ENCODE peak calls at places on chromosomes 5 and 9, in six cellular contexts. X is fibroblast of pulmonary artery, V is epithelial cell of esophagus, M is cardiac muscle cell, T is kidney, J is AG10803. E is an unnamed sample.

GRCh38 chr9:128081052-128081451 is 13.0 kb downstream of the SLC25A25 start:
- DNase-seq in X (peak; percentile 93), V (no peak), M (no peak), T (peak; percentile 84), J (peak; percentile 94), E (peak; percentile 53)

GRCh38 chr9:93120846-93121315 is 13.2 kb downstream of the NINJ1 start:
- DNase-seq in X (no peak), V (no peak), M (no peak), T (peak; percentile 78), J (no peak), E (no peak)

GRCh38 chr9:96218821-96219614 is 83.0 kb downstream of the HSD17B3 start:
- DNase-seq in X (no peak), V (no peak), M (no peak), T (no peak), J (no peak), E (no peak)

GRCh38 chr5:107500840-107501239 is 169.9 kb downstream of the EFNA5 start:
- DNase-seq in X (no peak), V (no peak), M (no peak), T (no peak), J (no peak), E (no peak)

GRCh38 chr9:13860926-13861325 is 453.0 kb downstream of the NFIB start:
- DNase-seq in X (peak; percentile 20), V (no peak), M (no peak), T (no peak), J (no peak), E (no peak)

GRCh38 chr5:56881571-56881970 is 27.8 kb upstream of the SETD9 start:
- DNase-seq in X (no peak), V (no peak), M (no peak), T (no peak), J (no peak), E (no peak)

GRCh38 chr5:81590498-81591384 is 160.2 kb downstream of the SSBP2 start:
- DNase-seq in X (no peak), V (no peak), M (peak; percentile 55), T (no peak), J (no peak), E (no peak)

GRCh38 chr5:168782172-168782571 is 203.0 kb upstream of the PANK3 start:
- DNase-seq in X (no peak), V (no peak), M (no peak), T (no peak), J (no peak), E (no peak)

GRCh38 chr9:35813434-35814105 is 1.3 kb downstream of the HINT2 start:
- DNase-seq in X (peak; percentile 43), V (peak; percentile 67), M (no peak), T (no peak), J (peak; percentile 32), E (no peak)

GRCh38 chr5:181195249-181195761 is 9.7 kb downstream of the TRIM7 start:
- DNase-seq in X (no peak), V (no peak), M (no peak), T (no peak), J (no peak), E (no peak)
- TF ChIP-seq CTCF in X (no peak), V (no peak), M (no peak), T (no peak), J (no peak), E (no peak)

DNA sequence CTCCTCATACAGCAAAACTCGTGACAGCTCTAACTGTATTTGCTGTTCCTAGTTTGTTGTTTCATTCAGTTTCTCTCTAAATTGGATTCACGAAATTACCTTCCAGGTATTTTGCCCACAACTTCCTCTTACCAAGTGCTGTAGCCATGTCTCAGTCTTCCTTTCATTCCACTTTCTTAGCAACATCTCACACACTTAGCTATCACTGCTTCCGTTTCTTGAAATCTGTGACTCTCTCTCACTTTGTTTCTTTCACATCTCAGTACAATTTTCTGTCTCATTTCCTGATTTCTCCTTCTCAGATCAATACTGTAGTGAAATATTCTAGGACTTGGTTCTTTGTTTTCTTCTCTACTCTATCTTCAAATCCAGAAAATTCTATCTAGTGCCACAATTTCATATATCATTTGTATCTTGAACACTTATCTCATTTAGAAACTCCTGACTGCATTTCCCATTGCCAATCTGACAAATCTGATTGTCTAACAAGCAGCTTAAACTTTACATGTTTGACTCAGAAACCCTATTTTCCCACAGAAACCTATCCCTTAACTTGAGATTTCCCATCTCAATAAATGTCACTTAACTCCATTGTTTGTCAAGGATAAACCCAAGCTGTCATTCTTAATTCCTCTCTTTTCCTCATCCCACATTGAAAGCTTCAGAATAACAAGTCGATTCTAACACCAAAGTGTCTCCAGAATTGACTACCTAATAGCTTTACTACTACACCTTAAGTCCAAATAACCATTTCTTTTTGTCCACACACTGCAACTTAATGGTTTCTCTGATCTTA is 303.1 kb downstream of the CDH12 start:
- DNase-seq in X (no peak), V (no peak), M (no peak), T (no peak), J (no peak), E (no peak)
- TF ChIP-seq CTCF in X (no peak), V (no peak), M (no peak), T (no peak), J (no peak), E (no peak)

GRCh38 chr5:17132444-17133083 is 84.9 kb upstream of the BASP1 start:
- DNase-seq in X (peak; percentile 67), V (peak; percentile 52), M (peak; percentile 45), T (no peak), J (peak; percentile 46), E (no peak)
- TF ChIP-seq CTCF in X (peak; percentile 63), V (peak; percentile 59), M (peak; percentile 62), T (peak; percentile 53), J (peak; percentile 69), E (peak; percentile 76)

DNA sequence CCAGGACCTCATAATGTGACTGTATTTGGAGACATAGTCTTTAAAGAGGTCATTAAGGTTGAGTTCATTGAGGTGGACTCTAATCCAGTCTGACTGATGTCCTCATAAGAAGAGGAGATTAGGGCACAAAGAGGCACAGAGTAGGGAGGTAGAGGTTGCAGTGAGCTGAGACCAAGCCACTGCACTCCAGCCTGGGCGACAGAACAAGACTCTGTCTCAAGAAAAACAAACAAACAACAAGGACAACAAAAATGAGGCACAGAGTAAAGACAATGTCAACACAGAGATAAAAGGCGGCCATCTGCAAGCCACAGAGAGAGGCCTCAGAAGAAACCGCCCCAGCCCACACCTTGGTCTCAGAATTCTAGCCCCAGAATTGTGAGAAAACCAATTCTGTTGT is 17.0 kb upstream of the TDRD7 start:
- DNase-seq in X (no peak), V (no peak), M (no peak), T (no peak), J (no peak), E (no peak)
- TF ChIP-seq CTCF in X (no peak), V (no peak), M (no peak), T (no peak), J (no peak), E (no peak)

GRCh38 chr5:115625579-115626443 is at the start of gene TMED7:
- DNase-seq in X (peak; percentile 98), V (peak; percentile 99), M (peak; percentile 99), T (peak; percentile 100), J (peak; percentile 97), E (peak; percentile 99)
- TF ChIP-seq CTCF in X (no peak), V (no peak), M (no peak), T (no peak), J (no peak), E (no peak)

GRCh38 chr5:65482280-65482726 is 583 bp upstream of the ADAMTS6 start:
- DNase-seq in X (peak; percentile 61), V (peak; percentile 25), M (peak; percentile 25), T (no peak), J (peak; percentile 65), E (no peak)
- TF ChIP-seq CTCF in X (no peak), V (no peak), M (no peak), T (no peak), J (no peak), E (no peak)

GRCh38 chr9:15505927-15506326 is 4.8 kb downstream of the PSIP1 start:
- DNase-seq in X (no peak), V (no peak), M (no peak), T (no peak), J (no peak), E (no peak)
- TF ChIP-seq CTCF in X (no peak), V (no peak), M (no peak), T (no peak), J (no peak), E (no peak)

DNA sequence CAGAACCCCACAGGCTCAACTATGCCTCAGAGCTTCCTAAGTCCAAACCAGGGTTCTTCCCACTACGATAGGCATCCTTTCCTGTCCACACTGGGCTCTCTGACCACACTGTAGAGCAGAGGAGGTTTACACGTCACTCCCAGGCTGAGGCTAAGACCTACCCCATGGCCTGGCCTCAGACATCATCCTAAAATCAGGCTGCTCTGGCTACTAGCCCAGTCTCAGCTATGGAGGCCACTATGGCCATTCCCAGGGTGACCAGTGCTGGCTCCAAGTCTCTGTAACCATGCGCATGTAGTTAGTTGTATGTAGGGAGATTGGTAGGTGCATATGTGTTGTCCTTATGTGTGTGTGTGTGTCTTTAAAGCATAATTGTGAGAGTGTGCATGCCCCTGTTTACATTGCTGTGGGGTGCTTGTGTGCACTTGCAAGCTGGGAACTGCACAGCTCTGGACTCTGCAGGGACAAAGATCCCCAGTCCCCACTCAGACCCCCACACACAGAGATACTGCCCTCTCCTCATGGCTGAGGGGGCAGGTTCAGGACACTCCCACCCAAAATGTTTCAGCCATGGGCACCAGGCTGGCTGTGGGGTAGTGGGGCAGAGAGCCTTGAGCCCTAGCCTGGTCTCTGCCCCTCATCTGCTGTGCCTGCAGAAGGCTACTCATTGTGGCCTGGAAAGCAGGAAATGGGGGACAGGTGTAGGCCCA is 12.3 kb downstream of the PDLIM4 start:
- DNase-seq in X (no peak), V (no peak), M (no peak), T (no peak), J (peak; percentile 29), E (no peak)
- TF ChIP-seq CTCF in X (no peak), V (no peak), M (no peak), T (no peak), J (no peak), E (no peak)